ENCODE peak calls at places on chromosomes 11 and 22, in five cellular contexts. One of them, this sample, is unnamed.

GRCh38 chr11:124676386-124676785 is 2.7 kb downstream of the SPA17 start:
- DNase-seq in AG04450: no peak
- DNase-seq in astrocyte of the spinal cord: no peak
- DNase-seq in A549: no peak
- DNase-seq in mammary epithelial cell: no peak
- DNase-seq in this sample: no peak

GRCh38 chr11:86749861-86750401 is 50.4 kb upstream of the PRSS23 start:
- DNase-seq in AG04450: no peak
- DNase-seq in astrocyte of the spinal cord: no peak
- DNase-seq in A549: no peak
- DNase-seq in mammary epithelial cell: no peak
- DNase-seq in this sample: no peak

GRCh38 chr11:39294648-39295047 is 2164.8 kb downstream of the LRRC4C start:
- DNase-seq in AG04450: no peak
- DNase-seq in astrocyte of the spinal cord: no peak
- DNase-seq in A549: no peak
- DNase-seq in mammary epithelial cell: no peak
- DNase-seq in this sample: no peak

GRCh38 chr11:113296447-113297205 is 17.8 kb upstream of the TTC12 start:
- DNase-seq in AG04450: no peak
- DNase-seq in astrocyte of the spinal cord: no peak
- DNase-seq in A549: no peak
- DNase-seq in mammary epithelial cell: no peak
- DNase-seq in this sample: no peak

GRCh38 chr11:2885017-2885675 is 429 bp downstream of the CDKN1C start:
- DNase-seq in AG04450: no peak
- DNase-seq in astrocyte of the spinal cord: peak
- DNase-seq in A549: peak
- DNase-seq in mammary epithelial cell: no peak
- DNase-seq in this sample: peak

GRCh38 chr11:865512-866430 is 23.1 kb downstream of the TSPAN4 start:
- DNase-seq in AG04450: no peak
- DNase-seq in astrocyte of the spinal cord: no peak
- DNase-seq in A549: no peak
- DNase-seq in mammary epithelial cell: no peak
- DNase-seq in this sample: no peak

GRCh38 chr11:48019230-48019584 is 38.8 kb downstream of the PTPRJ start:
- DNase-seq in AG04450: no peak
- DNase-seq in astrocyte of the spinal cord: no peak
- DNase-seq in A549: no peak
- DNase-seq in mammary epithelial cell: no peak
- DNase-seq in this sample: peak

GRCh38 chr22:24181088-24181995 is at the start of gene SUSD2:
- DNase-seq in AG04450: no peak
- DNase-seq in astrocyte of the spinal cord: no peak
- DNase-seq in A549: no peak
- DNase-seq in mammary epithelial cell: no peak
- DNase-seq in this sample: no peak

GRCh38 chr11:110858556-110858921 is 146.3 kb upstream of the ARHGAP20 start:
- DNase-seq in AG04450: no peak
- DNase-seq in astrocyte of the spinal cord: peak
- DNase-seq in A549: no peak
- DNase-seq in mammary epithelial cell: no peak
- DNase-seq in this sample: no peak

GRCh38 chr11:64609436-64610047 is 18.5 kb downstream of the SLC22A12 start:
- DNase-seq in AG04450: no peak
- DNase-seq in astrocyte of the spinal cord: no peak
- DNase-seq in A549: peak
- DNase-seq in mammary epithelial cell: no peak
- DNase-seq in this sample: no peak

GRCh38 chr11:27339940-27340339 is 23.1 kb downstream of the CCDC34 start:
- DNase-seq in AG04450: no peak
- DNase-seq in astrocyte of the spinal cord: no peak
- DNase-seq in A549: no peak
- DNase-seq in mammary epithelial cell: no peak
- DNase-seq in this sample: no peak
- TF ChIP-seq CTCF in AG04450: no peak
- TF ChIP-seq CTCF in astrocyte of the spinal cord: no peak
- TF ChIP-seq CTCF in A549: no peak
- TF ChIP-seq CTCF in mammary epithelial cell: no peak
- TF ChIP-seq CTCF in this sample: no peak

GRCh38 chr11:115255006-115255762 is 249.0 kb downstream of the CADM1 start:
- DNase-seq in AG04450: no peak
- DNase-seq in astrocyte of the spinal cord: no peak
- DNase-seq in A549: no peak
- DNase-seq in mammary epithelial cell: no peak
- DNase-seq in this sample: no peak

GRCh38 chr11:115257286-115258077 is 246.7 kb downstream of the CADM1 start:
- DNase-seq in AG04450: no peak
- DNase-seq in astrocyte of the spinal cord: no peak
- DNase-seq in A549: no peak
- DNase-seq in mammary epithelial cell: no peak
- DNase-seq in this sample: no peak

GRCh38 chr11:115256326-115257197 is 247.7 kb downstream of the CADM1 start:
- DNase-seq in AG04450: no peak
- DNase-seq in astrocyte of the spinal cord: no peak
- DNase-seq in A549: no peak
- DNase-seq in mammary epithelial cell: no peak
- DNase-seq in this sample: peak

DNA sequence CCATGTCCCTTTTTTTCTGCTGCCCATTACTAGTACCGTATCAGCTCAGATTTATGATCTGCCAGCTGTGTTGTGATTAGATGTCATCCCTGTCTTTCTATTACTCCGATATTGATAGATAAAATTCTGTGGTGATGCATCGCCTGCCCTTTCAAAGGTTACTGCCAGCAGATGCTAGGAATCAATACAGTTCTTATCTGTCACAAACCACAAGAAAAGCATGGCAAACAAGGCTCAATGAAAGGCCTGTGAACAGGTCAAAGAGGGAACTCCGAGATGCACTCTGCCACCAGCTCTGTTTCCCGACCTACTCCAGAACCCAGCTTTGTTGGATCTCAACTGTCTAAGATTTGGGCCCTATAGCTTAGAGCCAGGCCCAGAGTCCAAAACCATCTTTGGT is 246.0 kb downstream of the CADM1 start:
- DNase-seq in AG04450: no peak
- DNase-seq in astrocyte of the spinal cord: no peak
- DNase-seq in A549: no peak
- DNase-seq in mammary epithelial cell: no peak
- DNase-seq in this sample: no peak
- TF ChIP-seq CTCF in AG04450: no peak
- TF ChIP-seq CTCF in astrocyte of the spinal cord: no peak
- TF ChIP-seq CTCF in A549: no peak
- TF ChIP-seq CTCF in mammary epithelial cell: no peak
- TF ChIP-seq CTCF in this sample: no peak

DNA sequence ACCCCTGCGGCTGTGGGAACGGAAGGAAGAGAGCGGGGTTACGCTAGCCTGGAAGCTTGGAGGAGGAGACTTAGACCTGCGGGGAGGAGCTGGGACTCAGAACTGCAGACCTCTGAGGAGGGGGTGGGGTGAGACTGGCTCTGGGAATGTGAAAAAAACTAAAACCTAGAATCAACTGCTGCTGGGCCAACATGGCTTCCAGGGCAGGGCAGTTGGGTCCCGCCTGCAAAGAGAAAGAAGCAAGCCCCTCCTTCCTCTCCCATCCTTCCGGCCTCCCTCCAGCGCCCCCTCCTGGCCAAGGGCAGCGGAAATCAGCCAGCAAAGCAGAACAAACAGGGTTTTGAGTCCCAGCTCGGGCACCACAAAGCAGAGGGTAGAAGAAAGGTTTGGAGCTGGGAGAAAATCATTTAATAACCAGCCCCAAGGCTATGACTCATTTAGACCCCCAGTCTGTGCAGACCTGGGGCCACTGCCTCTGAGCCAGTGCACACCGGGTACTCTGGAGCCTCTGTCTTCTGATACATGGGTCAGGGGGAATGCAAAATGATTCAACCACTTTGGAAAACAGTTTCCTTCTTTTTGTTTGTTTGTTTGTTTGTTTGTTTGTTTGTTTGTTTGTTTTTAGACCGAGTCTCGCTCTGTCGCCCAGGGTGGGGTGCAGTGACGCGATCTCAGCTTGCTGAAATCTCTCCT is 7.3 kb upstream of the NCF4 start:
- DNase-seq in AG04450: no peak
- DNase-seq in astrocyte of the spinal cord: peak
- DNase-seq in A549: peak
- DNase-seq in mammary epithelial cell: no peak
- DNase-seq in this sample: peak
- TF ChIP-seq CTCF in AG04450: peak
- TF ChIP-seq CTCF in astrocyte of the spinal cord: peak
- TF ChIP-seq CTCF in A549: no peak
- TF ChIP-seq CTCF in mammary epithelial cell: peak
- TF ChIP-seq CTCF in this sample: peak

DNA sequence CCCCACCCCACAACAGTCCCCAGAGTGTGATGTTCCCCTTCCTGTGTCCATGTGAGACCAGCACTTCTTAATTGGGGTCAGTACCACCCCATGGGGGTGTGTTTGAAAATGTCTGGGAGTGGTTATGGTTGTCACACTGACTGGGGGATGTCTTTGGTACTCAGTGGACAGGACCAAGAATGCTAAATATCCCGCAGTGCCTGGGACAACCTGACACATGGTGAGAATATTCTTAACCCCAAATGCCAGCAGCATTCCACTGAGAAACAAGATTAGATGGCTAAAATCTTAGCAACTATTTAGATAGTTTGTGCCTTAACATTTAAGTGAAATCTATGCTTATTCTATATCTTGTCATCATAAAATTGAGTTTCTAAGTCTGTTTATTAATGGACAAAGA is 177.5 kb upstream of the ZBED5 start:
- DNase-seq in AG04450: no peak
- DNase-seq in astrocyte of the spinal cord: no peak
- DNase-seq in A549: no peak
- DNase-seq in mammary epithelial cell: no peak
- DNase-seq in this sample: no peak
- TF ChIP-seq CTCF in AG04450: no peak
- TF ChIP-seq CTCF in astrocyte of the spinal cord: no peak
- TF ChIP-seq CTCF in A549: no peak
- TF ChIP-seq CTCF in mammary epithelial cell: no peak
- TF ChIP-seq CTCF in this sample: no peak

DNA sequence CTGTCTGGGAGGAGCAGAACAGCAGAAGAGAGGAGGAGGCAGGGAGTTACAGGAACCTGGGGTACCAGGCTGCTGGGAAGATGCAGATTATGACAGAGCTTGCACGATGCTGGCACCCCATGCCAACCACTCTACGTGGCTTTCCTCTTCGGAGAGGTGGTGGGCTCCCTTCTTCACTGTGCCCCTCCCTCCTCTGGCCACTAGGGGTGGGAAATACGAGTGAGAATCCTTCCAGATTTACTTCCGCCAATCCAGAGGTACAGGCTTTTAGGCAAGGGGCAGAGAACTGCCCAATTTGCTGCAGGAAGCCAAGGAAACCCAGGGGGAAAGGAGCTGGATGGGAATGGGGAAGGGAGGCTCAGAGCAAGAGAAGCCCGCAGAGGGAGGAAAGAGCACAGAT is 12.3 kb downstream of the HYOU1 start:
- DNase-seq in AG04450: no peak
- DNase-seq in astrocyte of the spinal cord: no peak
- DNase-seq in A549: no peak
- DNase-seq in mammary epithelial cell: no peak
- DNase-seq in this sample: no peak
- TF ChIP-seq CTCF in AG04450: peak
- TF ChIP-seq CTCF in astrocyte of the spinal cord: peak
- TF ChIP-seq CTCF in A549: no peak
- TF ChIP-seq CTCF in mammary epithelial cell: peak
- TF ChIP-seq CTCF in this sample: no peak

DNA sequence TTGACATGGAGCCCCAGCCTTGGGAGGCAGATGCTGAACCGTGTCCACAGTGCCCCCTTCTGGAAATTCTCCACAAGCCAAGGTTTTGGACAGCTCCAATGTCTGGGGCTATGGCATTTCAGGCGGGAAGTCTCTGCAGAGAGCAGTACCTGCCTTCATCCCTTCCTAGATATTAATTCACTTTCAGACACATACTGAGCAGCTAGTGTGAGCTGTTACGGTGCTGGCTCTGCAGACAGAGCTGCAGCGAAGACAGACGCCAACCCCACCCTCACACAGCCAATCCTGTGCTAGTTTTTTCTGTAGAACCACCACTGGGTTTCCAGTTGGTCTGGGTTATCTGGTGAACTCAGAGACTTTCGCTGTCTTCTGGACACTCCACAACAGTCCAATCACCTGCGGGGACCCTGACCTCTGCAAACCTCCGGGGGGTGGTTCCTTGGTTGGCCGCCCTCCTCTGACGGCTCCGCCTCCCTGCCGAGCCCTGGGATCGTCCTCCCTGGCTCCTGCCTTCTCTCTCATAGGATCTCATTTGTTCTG is 9.1 kb downstream of the LMF2 start:
- DNase-seq in AG04450: peak
- DNase-seq in astrocyte of the spinal cord: peak
- DNase-seq in A549: peak
- DNase-seq in mammary epithelial cell: peak
- DNase-seq in this sample: peak
- TF ChIP-seq CTCF in AG04450: peak
- TF ChIP-seq CTCF in astrocyte of the spinal cord: peak
- TF ChIP-seq CTCF in A549: peak
- TF ChIP-seq CTCF in mammary epithelial cell: peak
- TF ChIP-seq CTCF in this sample: peak

This sample was measured in GM13976.